ENCODE peak calls at places on chromosomes 7 and 10, in ten cellular contexts. One of them, this sample, is unnamed.

GRCh38 chr10:45470098-45471012 is 96.3 kb downstream of the ALOX5 start:
- DNase-seq in glutamatergic neuron: no peak
- DNase-seq in astrocyte: peak; percentile 86
- DNase-seq in aorta: no peak
- DNase-seq in T-helper 2 cell: no peak
- DNase-seq in HEK293T: no peak
- DNase-seq in activated T-cell treated with anti-CD3 and anti-CD28 coated beads, Interleukin-2, amount 50 U/mL, for 72 hours: peak; percentile 45
- DNase-seq in stimulated activated CD4-positive, alpha-beta T cell treated with anti-CD3 and anti-CD28 coated beads, Interleukin-12 subunit alpha, Interleukin-12 subunit beta, amount 100 ng/mL, for 4 hours: peak; percentile 8
- DNase-seq in iris pigment epithelial cell: peak; percentile 89
- DNase-seq in left lobe of liver: peak; percentile 79
- DNase-seq in this sample: peak; percentile 68

GRCh38 chr7:131381069-131381838 is 53.6 kb downstream of the MKLN1 start:
- DNase-seq in glutamatergic neuron: no peak
- DNase-seq in stimulated activated CD4-positive, alpha-beta T cell treated with anti-CD3 and anti-CD28 coated beads, Interleukin-12 subunit alpha, Interleukin-12 subunit beta, amount 100 ng/mL, for 4 hours: no peak
- DNase-seq in HEK293T: no peak
- DNase-seq in iris pigment epithelial cell: peak; percentile 79
- DNase-seq in aorta: no peak
- DNase-seq in left lobe of liver: no peak
- DNase-seq in T-helper 2 cell: no peak
- DNase-seq in activated T-cell treated with anti-CD3 and anti-CD28 coated beads, Interleukin-2, amount 50 U/mL, for 72 hours: no peak
- DNase-seq in astrocyte: peak; percentile 64
- DNase-seq in this sample: no peak

GRCh38 chr7:40315277-40315676 is 180.5 kb downstream of the SUGCT start:
- DNase-seq in aorta: no peak
- DNase-seq in iris pigment epithelial cell: no peak
- DNase-seq in activated T-cell treated with anti-CD3 and anti-CD28 coated beads, Interleukin-2, amount 50 U/mL, for 72 hours: no peak
- DNase-seq in left lobe of liver: no peak
- DNase-seq in stimulated activated CD4-positive, alpha-beta T cell treated with anti-CD3 and anti-CD28 coated beads, Interleukin-12 subunit alpha, Interleukin-12 subunit beta, amount 100 ng/mL, for 4 hours: no peak
- DNase-seq in glutamatergic neuron: no peak
- DNase-seq in T-helper 2 cell: no peak
- DNase-seq in astrocyte: peak; percentile 68
- DNase-seq in HEK293T: no peak
- DNase-seq in this sample: no peak

GRCh38 chr7:88217675-88218427 is 2.0 kb downstream of the SRI start:
- DNase-seq in aorta: no peak
- DNase-seq in iris pigment epithelial cell: no peak
- DNase-seq in HEK293T: no peak
- DNase-seq in T-helper 2 cell: no peak
- DNase-seq in stimulated activated CD4-positive, alpha-beta T cell treated with anti-CD3 and anti-CD28 coated beads, Interleukin-12 subunit alpha, Interleukin-12 subunit beta, amount 100 ng/mL, for 4 hours: no peak
- DNase-seq in astrocyte: peak; percentile 4
- DNase-seq in left lobe of liver: no peak
- DNase-seq in activated T-cell treated with anti-CD3 and anti-CD28 coated beads, Interleukin-2, amount 50 U/mL, for 72 hours: no peak
- DNase-seq in glutamatergic neuron: no peak
- DNase-seq in this sample: peak; percentile 27

GRCh38 chr7:47380325-47381131 is 201.4 kb downstream of the TNS3 start:
- DNase-seq in T-helper 2 cell: no peak
- DNase-seq in left lobe of liver: no peak
- DNase-seq in aorta: no peak
- DNase-seq in activated T-cell treated with anti-CD3 and anti-CD28 coated beads, Interleukin-2, amount 50 U/mL, for 72 hours: no peak
- DNase-seq in stimulated activated CD4-positive, alpha-beta T cell treated with anti-CD3 and anti-CD28 coated beads, Interleukin-12 subunit alpha, Interleukin-12 subunit beta, amount 100 ng/mL, for 4 hours: no peak
- DNase-seq in HEK293T: no peak
- DNase-seq in glutamatergic neuron: no peak
- DNase-seq in astrocyte: peak; percentile 85
- DNase-seq in iris pigment epithelial cell: peak; percentile 25
- DNase-seq in this sample: no peak

GRCh38 chr7:39554583-39555140 is 11.5 kb upstream of the YAE1 start:
- DNase-seq in activated T-cell treated with anti-CD3 and anti-CD28 coated beads, Interleukin-2, amount 50 U/mL, for 72 hours: no peak
- DNase-seq in stimulated activated CD4-positive, alpha-beta T cell treated with anti-CD3 and anti-CD28 coated beads, Interleukin-12 subunit alpha, Interleukin-12 subunit beta, amount 100 ng/mL, for 4 hours: no peak
- DNase-seq in T-helper 2 cell: no peak
- DNase-seq in left lobe of liver: no peak
- DNase-seq in astrocyte: no peak
- DNase-seq in iris pigment epithelial cell: no peak
- DNase-seq in HEK293T: no peak
- DNase-seq in aorta: no peak
- DNase-seq in glutamatergic neuron: no peak
- DNase-seq in this sample: no peak

GRCh38 chr7:42661312-42661711 is 250.6 kb downstream of the C7orf25 start:
- DNase-seq in glutamatergic neuron: no peak
- DNase-seq in HEK293T: no peak
- DNase-seq in left lobe of liver: no peak
- DNase-seq in astrocyte: peak; percentile 64
- DNase-seq in activated T-cell treated with anti-CD3 and anti-CD28 coated beads, Interleukin-2, amount 50 U/mL, for 72 hours: no peak
- DNase-seq in iris pigment epithelial cell: peak; percentile 71
- DNase-seq in stimulated activated CD4-positive, alpha-beta T cell treated with anti-CD3 and anti-CD28 coated beads, Interleukin-12 subunit alpha, Interleukin-12 subunit beta, amount 100 ng/mL, for 4 hours: no peak
- DNase-seq in T-helper 2 cell: no peak
- DNase-seq in aorta: no peak
- DNase-seq in this sample: no peak

GRCh38 chr7:44811571-44811970 is 15.1 kb downstream of the PPIA start:
- DNase-seq in T-helper 2 cell: no peak
- DNase-seq in left lobe of liver: no peak
- DNase-seq in aorta: no peak
- DNase-seq in stimulated activated CD4-positive, alpha-beta T cell treated with anti-CD3 and anti-CD28 coated beads, Interleukin-12 subunit alpha, Interleukin-12 subunit beta, amount 100 ng/mL, for 4 hours: no peak
- DNase-seq in astrocyte: no peak
- DNase-seq in iris pigment epithelial cell: no peak
- DNase-seq in HEK293T: no peak
- DNase-seq in glutamatergic neuron: no peak
- DNase-seq in activated T-cell treated with anti-CD3 and anti-CD28 coated beads, Interleukin-2, amount 50 U/mL, for 72 hours: no peak
- DNase-seq in this sample: no peak

GRCh38 chr7:99366646-99367045 is 7.9 kb upstream of the ARPC1B start:
- DNase-seq in iris pigment epithelial cell: no peak
- DNase-seq in left lobe of liver: no peak
- DNase-seq in T-helper 2 cell: no peak
- DNase-seq in aorta: no peak
- DNase-seq in astrocyte: no peak
- DNase-seq in HEK293T: no peak
- DNase-seq in stimulated activated CD4-positive, alpha-beta T cell treated with anti-CD3 and anti-CD28 coated beads, Interleukin-12 subunit alpha, Interleukin-12 subunit beta, amount 100 ng/mL, for 4 hours: no peak
- DNase-seq in activated T-cell treated with anti-CD3 and anti-CD28 coated beads, Interleukin-2, amount 50 U/mL, for 72 hours: no peak
- DNase-seq in glutamatergic neuron: no peak
- DNase-seq in this sample: no peak

GRCh38 chr7:22332481-22332880 is 24.5 kb downstream of the RAPGEF5 start:
- DNase-seq in activated T-cell treated with anti-CD3 and anti-CD28 coated beads, Interleukin-2, amount 50 U/mL, for 72 hours: no peak
- DNase-seq in stimulated activated CD4-positive, alpha-beta T cell treated with anti-CD3 and anti-CD28 coated beads, Interleukin-12 subunit alpha, Interleukin-12 subunit beta, amount 100 ng/mL, for 4 hours: no peak
- DNase-seq in astrocyte: no peak
- DNase-seq in aorta: no peak
- DNase-seq in left lobe of liver: no peak
- DNase-seq in iris pigment epithelial cell: no peak
- DNase-seq in glutamatergic neuron: no peak
- DNase-seq in HEK293T: no peak
- DNase-seq in T-helper 2 cell: no peak
- DNase-seq in this sample: no peak